ENCODE peak calls at places on chromosomes 16 and 17, in eight cellular contexts. One of them, this sample, is unnamed. For H3K4me1 and H3K9me3, the result is how much of the 10 kb centered on the place peaks cover.

GRCh38 chr17:72434991-72435618 is 314.3 kb downstream of the SOX9 start:
- DNase-seq in mammary epithelial cell: peak
- DNase-seq in mucosa of descending colon: no peak
- DNase-seq in transverse colon: no peak
- DNase-seq in hepatocyte: no peak
- DNase-seq in DND-41: no peak
- DNase-seq in keratinocyte: no peak
- DNase-seq in body of pancreas: no peak
- DNase-seq in this sample: no peak

GRCh38 chr17:6070280-6070894 is at the start of gene WSCD1:
- DNase-seq in mammary epithelial cell: no peak
- DNase-seq in mucosa of descending colon: peak
- DNase-seq in transverse colon: peak
- DNase-seq in hepatocyte: peak
- DNase-seq in DND-41: no peak
- DNase-seq in keratinocyte: no peak
- DNase-seq in body of pancreas: peak
- DNase-seq in this sample: no peak

GRCh38 chr17:77696151-77696719 is 262.3 kb upstream of the TNRC6C start:
- DNase-seq in mammary epithelial cell: no peak
- DNase-seq in mucosa of descending colon: no peak
- DNase-seq in transverse colon: no peak
- DNase-seq in hepatocyte: peak
- DNase-seq in DND-41: no peak
- DNase-seq in keratinocyte: no peak
- DNase-seq in body of pancreas: no peak
- DNase-seq in this sample: no peak

GRCh38 chr16:56600398-56600999 is 7.9 kb upstream of the MT2A start:
- DNase-seq in mammary epithelial cell: peak
- DNase-seq in mucosa of descending colon: no peak
- DNase-seq in transverse colon: no peak
- DNase-seq in hepatocyte: peak
- DNase-seq in DND-41: peak
- DNase-seq in keratinocyte: no peak
- DNase-seq in body of pancreas: peak
- DNase-seq in this sample: no peak

GRCh38 chr16:49483251-49483650 is 109.6 kb downstream of the C16orf78 start:
- DNase-seq in mammary epithelial cell: no peak
- DNase-seq in mucosa of descending colon: no peak
- DNase-seq in transverse colon: no peak
- DNase-seq in hepatocyte: no peak
- DNase-seq in DND-41: no peak
- DNase-seq in keratinocyte: no peak
- DNase-seq in body of pancreas: no peak
- DNase-seq in this sample: peak

GRCh38 chr16:15043344-15043743 is 12.5 kb downstream of the NTAN1 start:
- DNase-seq in mammary epithelial cell: peak
- DNase-seq in mucosa of descending colon: no peak
- DNase-seq in transverse colon: no peak
- DNase-seq in hepatocyte: no peak
- DNase-seq in DND-41: no peak
- DNase-seq in keratinocyte: no peak
- DNase-seq in body of pancreas: no peak
- DNase-seq in this sample: no peak

GRCh38 chr16:85602402-85602801 is 10.7 kb upstream of the GSE1 start:
- DNase-seq in mammary epithelial cell: no peak
- DNase-seq in mucosa of descending colon: no peak
- DNase-seq in transverse colon: no peak
- DNase-seq in hepatocyte: no peak
- DNase-seq in DND-41: no peak
- DNase-seq in keratinocyte: no peak
- DNase-seq in body of pancreas: no peak
- DNase-seq in this sample: no peak

GRCh38 chr17:245020-245419 is 63.6 kb upstream of the DOC2B start:
- DNase-seq in mammary epithelial cell: no peak
- DNase-seq in mucosa of descending colon: no peak
- DNase-seq in transverse colon: peak
- DNase-seq in hepatocyte: no peak
- DNase-seq in DND-41: no peak
- DNase-seq in keratinocyte: no peak
- DNase-seq in body of pancreas: no peak
- DNase-seq in this sample: no peak

GRCh38 chr16:4273858-4274291 is 1.1 kb upstream of the TFAP4 start:
- DNase-seq in mammary epithelial cell: peak
- DNase-seq in mucosa of descending colon: peak
- DNase-seq in transverse colon: peak
- DNase-seq in hepatocyte: peak
- DNase-seq in DND-41: peak
- DNase-seq in keratinocyte: no peak
- DNase-seq in body of pancreas: peak
- DNase-seq in this sample: no peak

GRCh38 chr16:22353933-22354541 is 20.4 kb downstream of the CDR2 start:
- DNase-seq in mammary epithelial cell: no peak
- DNase-seq in mucosa of descending colon: no peak
- DNase-seq in transverse colon: no peak
- DNase-seq in hepatocyte: no peak
- DNase-seq in DND-41: no peak
- DNase-seq in keratinocyte: no peak
- DNase-seq in body of pancreas: no peak
- DNase-seq in this sample: no peak
- H3K4me1 ChIP-seq in mammary epithelial cell: under half
- H3K4me1 ChIP-seq in mucosa of descending colon: under half
- H3K4me1 ChIP-seq in transverse colon: under half
- H3K4me1 ChIP-seq in hepatocyte: under half
- H3K4me1 ChIP-seq in DND-41: under half
- H3K4me1 ChIP-seq in keratinocyte: under half
- H3K4me1 ChIP-seq in body of pancreas: under half
- H3K4me1 ChIP-seq in this sample: under half

GRCh38 chr16:7304257-7304656 is 28.4 kb upstream of the RBFOX1 start:
- DNase-seq in mammary epithelial cell: no peak
- DNase-seq in mucosa of descending colon: no peak
- DNase-seq in transverse colon: no peak
- DNase-seq in hepatocyte: no peak
- DNase-seq in DND-41: no peak
- DNase-seq in keratinocyte: no peak
- DNase-seq in body of pancreas: no peak
- DNase-seq in this sample: no peak

GRCh38 chr16:7303677-7304200 is 28.9 kb upstream of the RBFOX1 start:
- DNase-seq in mammary epithelial cell: no peak
- DNase-seq in mucosa of descending colon: no peak
- DNase-seq in transverse colon: no peak
- DNase-seq in hepatocyte: no peak
- DNase-seq in DND-41: no peak
- DNase-seq in keratinocyte: no peak
- DNase-seq in body of pancreas: no peak
- DNase-seq in this sample: no peak

GRCh38 chr16:7304932-7305331 is 27.7 kb upstream of the RBFOX1 start:
- DNase-seq in mammary epithelial cell: no peak
- DNase-seq in mucosa of descending colon: no peak
- DNase-seq in transverse colon: no peak
- DNase-seq in hepatocyte: no peak
- DNase-seq in DND-41: no peak
- DNase-seq in keratinocyte: no peak
- DNase-seq in body of pancreas: no peak
- DNase-seq in this sample: no peak

DNA sequence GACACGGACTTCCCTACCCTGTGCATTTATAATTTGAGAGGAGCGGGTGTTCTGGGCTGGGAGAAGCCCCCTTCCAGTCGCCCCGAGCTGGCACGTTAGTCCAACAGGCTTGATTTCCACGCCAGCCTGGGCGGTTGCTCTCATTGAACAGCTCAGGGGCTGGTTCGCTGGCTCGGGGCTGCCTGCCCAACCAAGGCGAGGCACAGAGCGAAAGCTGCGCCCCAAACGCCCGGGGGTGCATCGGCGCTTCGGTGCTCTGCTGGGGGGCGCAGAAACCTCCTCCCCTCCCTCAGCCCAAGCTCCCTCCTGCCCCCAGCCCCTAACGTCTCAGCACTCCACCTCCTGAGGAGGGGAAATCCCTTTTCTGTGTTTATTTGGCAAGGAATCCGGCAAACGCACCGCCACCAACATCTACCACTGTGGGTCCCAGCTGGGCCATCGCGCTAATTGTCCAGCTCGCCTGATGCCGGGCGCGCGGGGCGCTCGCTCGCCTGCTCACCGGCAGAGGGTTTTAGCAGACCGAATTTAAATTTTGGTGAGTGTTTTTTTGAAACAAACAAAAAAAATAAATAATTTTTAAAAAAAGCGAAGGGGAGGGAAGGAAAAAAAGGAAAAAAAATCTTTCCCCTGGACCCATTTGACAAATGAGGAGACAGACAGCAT is 29.5 kb upstream of the RBFOX1 start:
- DNase-seq in mammary epithelial cell: no peak
- DNase-seq in mucosa of descending colon: no peak
- DNase-seq in transverse colon: no peak
- DNase-seq in hepatocyte: peak
- DNase-seq in DND-41: no peak
- DNase-seq in keratinocyte: no peak
- DNase-seq in body of pancreas: no peak
- DNase-seq in this sample: no peak
- TF ChIP-seq CTCF in mammary epithelial cell: no peak
- TF ChIP-seq CTCF in mucosa of descending colon: no peak
- TF ChIP-seq CTCF in transverse colon: no peak
- TF ChIP-seq CTCF in hepatocyte: no peak
- TF ChIP-seq CTCF in DND-41: no peak
- TF ChIP-seq CTCF in keratinocyte: no peak
- TF ChIP-seq CTCF in body of pancreas: no peak
- TF ChIP-seq CTCF in this sample: no peak

GRCh38 chr16:68577352-68577853 is 38.3 kb downstream of the ZFP90 start:
- DNase-seq in mammary epithelial cell: no peak
- DNase-seq in mucosa of descending colon: no peak
- DNase-seq in transverse colon: no peak
- DNase-seq in hepatocyte: no peak
- DNase-seq in DND-41: no peak
- DNase-seq in keratinocyte: no peak
- DNase-seq in body of pancreas: no peak
- DNase-seq in this sample: no peak

GRCh38 chr16:68575082-68575481 is 36.0 kb downstream of the ZFP90 start:
- DNase-seq in mammary epithelial cell: peak
- DNase-seq in mucosa of descending colon: no peak
- DNase-seq in transverse colon: no peak
- DNase-seq in hepatocyte: no peak
- DNase-seq in DND-41: no peak
- DNase-seq in keratinocyte: no peak
- DNase-seq in body of pancreas: no peak
- DNase-seq in this sample: no peak

DNA sequence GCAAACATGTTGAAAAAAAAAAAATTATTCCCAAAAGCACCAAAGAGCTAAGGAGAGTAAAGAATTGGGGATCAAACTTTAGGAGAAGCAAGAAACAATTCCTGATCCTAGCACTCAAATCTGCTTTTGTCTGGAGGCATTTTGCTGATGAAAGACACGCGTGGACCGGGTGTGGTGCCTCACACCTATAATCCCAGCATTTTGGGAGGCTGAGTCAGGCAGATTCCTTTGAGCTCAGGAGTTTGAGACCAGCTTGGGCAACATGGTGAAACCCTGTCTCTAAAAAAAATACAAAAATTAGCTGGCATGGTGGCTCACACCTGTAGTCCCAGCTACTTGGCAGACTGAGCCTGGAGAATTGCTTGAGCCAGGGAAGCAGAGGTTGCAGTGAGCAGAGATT is 35.4 kb downstream of the ZFP90 start:
- DNase-seq in mammary epithelial cell: no peak
- DNase-seq in mucosa of descending colon: no peak
- DNase-seq in transverse colon: no peak
- DNase-seq in hepatocyte: no peak
- DNase-seq in DND-41: no peak
- DNase-seq in keratinocyte: no peak
- DNase-seq in body of pancreas: no peak
- DNase-seq in this sample: no peak
- H3K9me3 ChIP-seq in mammary epithelial cell: under half
- H3K9me3 ChIP-seq in mucosa of descending colon: half or more
- H3K9me3 ChIP-seq in transverse colon: half or more
- H3K9me3 ChIP-seq in hepatocyte: under half
- H3K9me3 ChIP-seq in DND-41: half or more
- H3K9me3 ChIP-seq in keratinocyte: under half
- H3K9me3 ChIP-seq in body of pancreas: under half
- H3K9me3 ChIP-seq in this sample: under half

DNA sequence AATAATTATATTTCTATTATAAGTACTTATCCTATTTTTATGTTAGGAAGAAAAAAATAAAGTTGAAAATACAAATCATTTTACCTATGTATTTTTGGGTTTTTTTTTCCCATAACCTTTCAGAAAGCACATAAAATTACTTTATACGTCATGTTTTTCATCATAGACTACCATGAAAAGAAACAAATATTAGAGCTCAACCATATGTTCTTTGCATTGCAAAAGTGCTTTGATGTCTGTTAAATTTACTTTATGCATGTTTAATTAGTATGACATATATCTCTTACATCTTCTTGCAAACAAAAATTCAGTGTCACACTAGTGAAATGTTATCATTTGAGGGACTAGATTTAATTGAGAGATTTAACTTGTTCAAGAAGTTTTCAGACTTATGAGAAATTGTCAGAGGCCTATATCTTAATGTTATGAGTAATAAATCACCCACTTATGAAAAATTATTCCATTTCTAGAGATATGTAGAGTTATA is 24.0 kb downstream of the BRIP1 start:
- DNase-seq in mammary epithelial cell: no peak
- DNase-seq in mucosa of descending colon: no peak
- DNase-seq in transverse colon: no peak
- DNase-seq in hepatocyte: no peak
- DNase-seq in DND-41: no peak
- DNase-seq in keratinocyte: no peak
- DNase-seq in body of pancreas: no peak
- DNase-seq in this sample: no peak
- H3K4me1 ChIP-seq in mammary epithelial cell: under half
- H3K4me1 ChIP-seq in mucosa of descending colon: under half
- H3K4me1 ChIP-seq in transverse colon: under half
- H3K4me1 ChIP-seq in hepatocyte: under half
- H3K4me1 ChIP-seq in DND-41: under half
- H3K4me1 ChIP-seq in keratinocyte: under half
- H3K4me1 ChIP-seq in body of pancreas: under half
- H3K4me1 ChIP-seq in this sample: under half

DNA sequence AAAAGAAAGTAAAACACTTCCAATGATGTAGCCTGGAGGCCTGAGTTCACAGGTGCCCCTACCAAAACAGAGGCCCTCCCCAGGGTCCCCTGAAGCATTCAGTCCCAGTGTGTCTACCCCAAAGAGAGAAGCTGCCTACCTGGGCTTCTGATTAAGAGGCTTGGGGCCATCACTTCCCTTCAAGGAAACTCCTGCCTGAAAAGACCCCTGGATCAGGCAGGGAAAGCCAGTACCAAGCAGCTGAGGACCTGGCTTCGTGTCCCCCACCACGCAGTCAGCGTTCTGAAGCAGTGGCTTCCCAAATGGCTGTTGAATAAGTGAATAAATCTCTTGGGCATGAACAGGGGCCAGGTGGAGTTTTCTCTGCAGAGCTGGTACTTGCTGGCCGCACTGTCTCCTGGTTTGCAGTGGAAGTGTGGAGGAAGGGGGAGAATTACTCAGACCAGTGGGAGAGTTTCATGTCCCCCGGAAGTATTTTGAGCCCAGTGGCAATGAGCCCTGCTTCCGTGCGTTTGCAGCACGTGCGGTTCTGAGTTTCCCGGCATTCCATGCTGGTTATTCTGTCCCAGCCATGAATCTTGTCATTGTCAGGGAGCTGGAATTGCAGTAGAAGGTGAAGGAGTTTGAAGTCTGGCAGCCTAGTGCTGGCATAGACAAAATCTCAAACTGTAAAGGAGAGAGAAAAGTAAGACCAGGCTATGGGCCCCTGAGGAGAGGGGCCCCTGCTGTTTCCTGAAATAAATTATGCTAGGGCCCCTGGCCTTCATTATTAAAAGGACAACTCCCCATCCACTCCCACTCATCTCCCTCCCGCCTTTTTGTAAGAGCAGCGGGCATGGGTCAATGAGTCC is 27.0 kb downstream of the RMI2 start:
- DNase-seq in mammary epithelial cell: no peak
- DNase-seq in mucosa of descending colon: no peak
- DNase-seq in transverse colon: no peak
- DNase-seq in hepatocyte: no peak
- DNase-seq in DND-41: no peak
- DNase-seq in keratinocyte: no peak
- DNase-seq in body of pancreas: no peak
- DNase-seq in this sample: no peak
- TF ChIP-seq CTCF in mammary epithelial cell: no peak
- TF ChIP-seq CTCF in mucosa of descending colon: no peak
- TF ChIP-seq CTCF in transverse colon: no peak
- TF ChIP-seq CTCF in hepatocyte: no peak
- TF ChIP-seq CTCF in DND-41: no peak
- TF ChIP-seq CTCF in keratinocyte: no peak
- TF ChIP-seq CTCF in body of pancreas: no peak
- TF ChIP-seq CTCF in this sample: peak

This sample was measured in RWPE2.